ENCODE peak calls at places on chromosomes 5 and 9, in nine cellular contexts. H, M, O, K, W, Q, C, F and U are unnamed samples.

GRCh38 chr5:61617039-61617438 is 285.0 kb downstream of the ZSWIM6 start:
- DNase-seq in H (no peak), M (no peak), O (no peak), K (no peak), W (peak), Q (no peak), C (no peak), F (no peak), U (no peak)

GRCh38 chr5:53557386-53557785 is 3.1 kb upstream of the NDUFS4 start:
- DNase-seq in H (no peak), M (no peak), O (no peak), K (peak), W (no peak), Q (no peak), C (no peak), F (no peak), U (no peak)

GRCh38 chr5:100550531-100551036 is 15.4 kb downstream of the FAM174A start:
- DNase-seq in H (no peak), M (no peak), O (no peak), K (peak), W (no peak), Q (no peak), C (no peak), F (no peak), U (no peak)

GRCh38 chr5:38426493-38426892 is 130.0 kb downstream of the LIFR start:
- DNase-seq in H (no peak), M (no peak), O (peak), K (peak), W (no peak), Q (no peak), C (no peak), F (no peak), U (no peak)

GRCh38 chr9:81431662-81432061 is 257.7 kb downstream of the TLE1 start:
- DNase-seq in H (no peak), M (no peak), O (no peak), K (peak), W (no peak), Q (no peak), C (no peak), F (no peak), U (no peak)

GRCh38 chr9:84387821-84388220 is 47.3 kb upstream of the SLC28A3 start:
- DNase-seq in H (no peak), M (no peak), O (no peak), K (no peak), W (no peak), Q (no peak), C (no peak), F (no peak), U (no peak)

GRCh38 chr5:137310051-137310730 is 188.9 kb downstream of the SPOCK1 start:
- DNase-seq in H (peak), M (no peak), O (no peak), K (peak), W (no peak), Q (no peak), C (no peak), F (no peak), U (no peak)

GRCh38 chr5:73663860-73664240 is 37.9 kb downstream of the ARHGEF28 start:
- DNase-seq in H (no peak), M (no peak), O (no peak), K (no peak), W (no peak), Q (no peak), C (no peak), F (no peak), U (no peak)

GRCh38 chr9:130189840-130190239 is 17.6 kb downstream of the NCS1 start:
- DNase-seq in H (no peak), M (no peak), O (no peak), K (peak), W (no peak), Q (no peak), C (no peak), F (no peak), U (no peak)

GRCh38 chr5:43007246-43007910 is 32.7 kb downstream of the ANXA2R start:
- DNase-seq in H (peak), M (no peak), O (peak), K (peak), W (peak), Q (peak), C (peak), F (peak), U (peak)

GRCh38 chr5:40184-40583 is 51.8 kb upstream of the PLEKHG4B start:
- DNase-seq in H (no peak), M (no peak), O (no peak), K (no peak), W (no peak), Q (no peak), C (no peak), F (no peak), U (no peak)

GRCh38 chr5:122310886-122311285 is 1.2 kb upstream of the SNCAIP start:
- DNase-seq in H (peak), M (no peak), O (no peak), K (no peak), W (no peak), Q (no peak), C (no peak), F (no peak), U (no peak)

GRCh38 chr5:80406980-80407734 is 707 bp upstream of the ZFYVE16 start:
- DNase-seq in H (no peak), M (no peak), O (no peak), K (peak), W (no peak), Q (peak), C (peak), F (peak), U (peak)

GRCh38 chr5:158700231-158700996 is 399.3 kb downstream of the EBF1 start:
- DNase-seq in H (no peak), M (no peak), O (no peak), K (no peak), W (no peak), Q (no peak), C (no peak), F (no peak), U (no peak)

GRCh38 chr5:57937025-57937424 is 454.4 kb upstream of the ACTBL2 start:
- DNase-seq in H (no peak), M (no peak), O (no peak), K (peak), W (no peak), Q (no peak), C (no peak), F (no peak), U (no peak)

GRCh38 chr9:132350861-132351315 is 3.9 kb downstream of the SETX start:
- DNase-seq in H (no peak), M (no peak), O (no peak), K (peak), W (no peak), Q (no peak), C (no peak), F (peak), U (no peak)

GRCh38 chr9:15512204-15512603 is 1.4 kb upstream of the PSIP1 start:
- DNase-seq in H (peak), M (no peak), O (no peak), K (no peak), W (no peak), Q (no peak), C (no peak), F (no peak), U (no peak)

GRCh38 chr5:90226433-90227099 is 183.0 kb downstream of the CETN3 start:
- DNase-seq in H (no peak), M (no peak), O (no peak), K (no peak), W (peak), Q (no peak), C (peak), F (no peak), U (no peak)

GRCh38 chr5:146744358-146744757 is 134.2 kb downstream of the PPP2R2B start:
- DNase-seq in H (no peak), M (no peak), O (no peak), K (peak), W (no peak), Q (no peak), C (no peak), F (no peak), U (no peak)

GRCh38 chr5:10424124-10424731 is 17.5 kb upstream of the ROPN1L start:
- DNase-seq in H (peak), M (no peak), O (no peak), K (peak), W (peak), Q (no peak), C (no peak), F (no peak), U (no peak)

GRCh38 chr9:131393622-131394463 is at the start of gene PRRC2B:
- DNase-seq in H (peak), M (peak), O (peak), K (peak), W (peak), Q (peak), C (peak), F (peak), U (peak)

GRCh38 chr5:124902097-124902821 is 155.8 kb upstream of the ZNF608 start:
- DNase-seq in H (no peak), M (no peak), O (no peak), K (peak), W (peak), Q (no peak), C (no peak), F (no peak), U (no peak)

GRCh38 chr9:116450378-116451139 is 236.5 kb upstream of the TRIM32 start:
- DNase-seq in H (no peak), M (no peak), O (no peak), K (peak), W (no peak), Q (no peak), C (no peak), F (no peak), U (peak)

GRCh38 chr9:134375011-134375390 is 48.7 kb downstream of the RXRA start:
- DNase-seq in H (no peak), M (peak), O (no peak), K (no peak), W (no peak), Q (peak), C (no peak), F (no peak), U (peak)

GRCh38 chr5:115317750-115318149 is 21.3 kb upstream of the CCDC112 start:
- DNase-seq in H (no peak), M (no peak), O (no peak), K (no peak), W (no peak), Q (no peak), C (no peak), F (no peak), U (no peak)

GRCh38 chr5:115320515-115320914 is 24.1 kb upstream of the CCDC112 start:
- DNase-seq in H (no peak), M (no peak), O (no peak), K (no peak), W (no peak), Q (no peak), C (no peak), F (no peak), U (no peak)

GRCh38 chr5:115321309-115321708 is 24.9 kb upstream of the CCDC112 start:
- DNase-seq in H (no peak), M (no peak), O (no peak), K (peak), W (no peak), Q (no peak), C (no peak), F (no peak), U (no peak)

GRCh38 chr5:115322729-115323128 is 26.3 kb upstream of the CCDC112 start:
- DNase-seq in H (no peak), M (no peak), O (no peak), K (no peak), W (no peak), Q (no peak), C (no peak), F (no peak), U (no peak)

GRCh38 chr5:115319007-115319406 is 22.6 kb upstream of the CCDC112 start:
- DNase-seq in H (no peak), M (no peak), O (no peak), K (no peak), W (peak), Q (no peak), C (no peak), F (no peak), U (no peak)
- H3K27ac ChIP-seq in H (no peak), M (no peak), O (no peak), K (no peak), W (peak), Q (no peak), C (no peak), F (no peak), U (no peak)

GRCh38 chr5:114447084-114447773 is 85.4 kb downstream of the KCNN2 start:
- DNase-seq in H (peak), M (no peak), O (no peak), K (peak), W (no peak), Q (no peak), C (no peak), F (no peak), U (no peak)
- TF ChIP-seq CTCF in H (peak), M (no peak), O (no peak), K (no peak), W (peak), Q (peak), C (no peak), F (no peak), U (no peak)

GRCh38 chr9:127309715-127310114 is 45.1 kb downstream of the GARNL3 start:
- DNase-seq in H (no peak), M (no peak), O (no peak), K (no peak), W (no peak), Q (no peak), C (no peak), F (no peak), U (no peak)
- H3K27ac ChIP-seq in H (no peak), M (no peak), O (no peak), K (no peak), W (no peak), Q (no peak), C (no peak), F (no peak), U (no peak)

DNA sequence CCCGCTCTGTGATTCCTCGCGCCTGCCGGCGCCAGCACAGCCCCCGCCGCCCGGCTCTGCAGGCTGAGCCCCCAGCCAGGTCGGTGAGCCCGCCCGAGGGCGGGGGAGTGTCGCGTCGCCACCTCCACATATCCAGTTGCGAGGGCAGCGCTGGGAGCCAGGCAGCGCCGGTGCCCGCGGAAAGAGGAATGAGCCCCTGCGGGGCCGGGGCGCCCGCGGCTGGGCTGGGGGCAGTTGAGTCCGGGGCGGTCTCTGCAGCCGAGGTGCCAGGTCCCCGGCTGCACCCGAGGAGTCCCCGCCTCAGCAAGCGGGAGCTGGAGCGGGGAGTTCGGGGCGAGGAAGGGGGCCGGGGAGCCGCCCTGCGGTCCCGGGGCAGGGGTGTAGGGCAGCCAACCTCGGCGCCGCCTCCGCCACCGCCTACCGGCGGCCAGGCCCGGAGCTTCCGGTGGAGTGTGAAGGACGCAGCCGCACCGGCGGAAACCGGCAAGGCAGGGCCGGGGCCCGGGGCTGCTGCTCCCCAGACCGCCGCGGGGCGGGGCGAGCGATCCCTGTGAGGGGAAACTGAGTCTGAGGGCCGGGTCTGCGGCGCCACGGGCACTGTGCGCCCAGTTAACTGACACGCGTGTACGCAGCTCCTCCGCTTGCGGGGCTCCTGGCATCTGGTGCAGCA is 2.3 kb upstream of the TRAF1 start:
- DNase-seq in H (peak), M (peak), O (peak), K (no peak), W (peak), Q (peak), C (peak), F (peak), U (peak)
- TF ChIP-seq CTCF in H (no peak), M (no peak), O (peak), K (no peak), W (peak), Q (peak), C (peak), F (no peak), U (peak)

GRCh38 chr9:35691757-35692301 is 2.1 kb upstream of the TPM2 start:
- DNase-seq in H (peak), M (no peak), O (no peak), K (no peak), W (peak), Q (peak), C (no peak), F (no peak), U (no peak)
- H3K27ac ChIP-seq in H (no peak), M (peak), O (peak), K (peak), W (peak), Q (peak), C (peak), F (no peak), U (peak)

GRCh38 chr5:129133553-129133952 is 39.0 kb downstream of the ISOC1 start:
- DNase-seq in H (no peak), M (no peak), O (no peak), K (no peak), W (no peak), Q (no peak), C (no peak), F (no peak), U (no peak)
- TF ChIP-seq CTCF in H (no peak), M (no peak), O (no peak), K (no peak), W (no peak), Q (no peak), C (no peak), F (no peak), U (no peak)

GRCh38 chr9:88540364-88540763 is 5.4 kb downstream of the NXNL2 start:
- DNase-seq in H (no peak), M (no peak), O (no peak), K (no peak), W (no peak), Q (no peak), C (no peak), F (no peak), U (no peak)
- H3K27ac ChIP-seq in H (no peak), M (no peak), O (no peak), K (no peak), W (no peak), Q (no peak), C (no peak), F (no peak), U (no peak)

DNA sequence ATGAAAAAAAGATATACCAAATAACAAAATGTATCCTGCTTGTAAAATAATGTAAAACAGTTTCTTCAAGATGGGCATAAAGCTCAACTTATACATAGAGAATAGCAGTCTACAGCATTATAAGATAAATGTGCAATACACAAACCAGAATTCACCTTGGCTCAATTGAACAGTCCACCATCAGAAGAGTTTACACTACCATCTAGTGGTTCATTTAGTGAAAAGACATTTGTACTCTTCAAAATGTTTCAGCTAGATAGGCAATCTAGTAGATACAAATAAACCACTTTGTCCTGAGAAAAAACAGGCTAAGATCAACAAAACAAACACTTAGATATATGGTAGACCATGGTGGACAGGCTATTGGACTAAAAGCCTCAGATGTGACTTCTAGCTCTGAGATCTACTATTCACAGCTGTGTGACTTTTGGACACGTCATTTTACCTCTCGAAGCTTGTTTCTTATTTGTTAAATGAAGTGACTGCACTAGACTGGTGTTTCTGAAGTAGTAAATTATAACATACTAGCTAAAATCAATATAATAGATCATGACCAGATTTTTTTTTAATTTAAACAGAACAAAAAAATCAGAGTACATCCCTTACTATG is 22.1 kb upstream of the TPD52L3 start:
- DNase-seq in H (peak), M (no peak), O (no peak), K (peak), W (peak), Q (no peak), C (no peak), F (no peak), U (no peak)
- TF ChIP-seq CTCF in H (peak), M (peak), O (peak), K (peak), W (peak), Q (peak), C (peak), F (no peak), U (peak)

DNA sequence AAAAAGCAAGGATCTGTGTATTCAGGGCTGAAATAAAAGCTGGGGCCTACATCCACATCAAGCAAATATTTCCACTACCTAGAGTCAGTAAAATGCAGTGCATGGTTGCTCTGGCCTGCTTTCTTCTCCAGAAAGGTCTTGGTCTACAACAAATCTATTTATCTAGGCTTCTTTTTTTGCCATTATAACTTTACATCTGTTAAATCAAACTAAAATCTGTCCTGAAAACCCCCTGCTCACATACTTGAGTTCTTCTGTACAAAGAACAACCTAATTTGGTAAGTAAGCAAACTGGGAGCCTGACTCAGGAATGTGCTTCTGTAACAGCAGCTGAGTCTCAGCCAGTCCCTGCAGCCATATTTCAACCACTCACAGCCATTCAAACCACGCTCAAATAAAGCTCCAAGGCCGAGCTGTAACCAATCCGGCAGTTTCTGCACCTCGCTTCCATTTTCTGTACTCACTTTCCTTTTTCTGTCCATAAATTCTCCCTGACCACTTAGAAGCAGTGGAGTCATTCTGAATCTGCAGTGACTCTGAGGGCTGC is 95.8 kb downstream of the PLPP1 start:
- DNase-seq in H (peak), M (no peak), O (no peak), K (peak), W (peak), Q (peak), C (peak), F (no peak), U (no peak)
- H3K27ac ChIP-seq in H (peak), M (peak), O (peak), K (peak), W (peak), Q (peak), C (peak), F (no peak), U (peak)

GRCh38 chr5:77086611-77087483 is at the start of gene ZBED3:
- DNase-seq in H (peak), M (no peak), O (peak), K (peak), W (peak), Q (peak), C (peak), F (peak), U (peak)
- TF ChIP-seq CTCF in H (peak), M (no peak), O (no peak), K (no peak), W (peak), Q (no peak), C (no peak), F (peak), U (no peak)